ENCODE peak calls at places on chromosomes 4 and X, in four cellular contexts. F is sciatic nerve, C is NCI-H187 treated with DMSO at 0.1 percent for 48 hours, Q is left lung. W is an unnamed sample.

GRCh38 chr4:23061431-23061830 is 368.7 kb downstream of the GBA3 start:
- DNase-seq in F (no peak), C (no peak), Q (no peak), W (no peak)

GRCh38 chrX:56727531-56727930 is 1.5 kb upstream of the NBDY start:
- DNase-seq in F (no peak), C (no peak), Q (no peak), W (no peak)

GRCh38 chr4:7101692-7102515 is 34.0 kb upstream of the GRPEL1 start:
- DNase-seq in F (peak; percentile 87), C (no peak), Q (peak; percentile 76), W (peak; percentile 60)

GRCh38 chrX:1355800-1356148 is 19.2 kb downstream of the IL3RA start:
- DNase-seq in F (no peak), C (no peak), Q (no peak), W (no peak)

GRCh38 chr4:185730387-185730786 is 81.6 kb downstream of the SORBS2 start:
- DNase-seq in F (no peak), C (no peak), Q (no peak), W (peak; percentile 38)

GRCh38 chr4:87152310-87153061 is 67.9 kb downstream of the KLHL8 start:
- DNase-seq in F (no peak), C (no peak), Q (no peak), W (peak; percentile 13)

GRCh38 chrX:51461053-51462050 is 35.0 kb downstream of the NUDT11 start:
- DNase-seq in F (no peak), C (no peak), Q (no peak), W (peak; percentile 26)

GRCh38 chr4:14375816-14376215 is 626.5 kb upstream of the CPEB2 start:
- DNase-seq in F (no peak), C (no peak), Q (no peak), W (no peak)

GRCh38 chrX:70479197-70479969 is 34.7 kb downstream of the DLG3 start:
- DNase-seq in F (no peak), C (no peak), Q (no peak), W (peak; percentile 76)

GRCh38 chrX:95628796-95629195 is 1055.8 kb upstream of the DIAPH2 start:
- DNase-seq in F (no peak), C (no peak), Q (no peak), W (no peak)

GRCh38 chrX:109393859-109394258 is 88.0 kb downstream of the GUCY2F start:
- DNase-seq in F (no peak), C (no peak), Q (no peak), W (no peak)

GRCh38 chr4:91325495-91325894 is 978.3 kb upstream of the GRID2 start:
- DNase-seq in F (no peak), C (no peak), Q (no peak), W (peak; percentile 77)

GRCh38 chrX:126982158-126982557 is 162.6 kb downstream of the PRR32 start:
- DNase-seq in F (no peak), C (no peak), Q (no peak), W (no peak)

GRCh38 chrX:120797201-120797938 is 78.3 kb downstream of the CT47B1 start:
- DNase-seq in F (no peak), C (no peak), Q (no peak), W (peak; percentile 49)

GRCh38 chr4:83293305-83294046 is 8.9 kb upstream of the COQ2 start:
- DNase-seq in F (no peak), C (no peak), Q (no peak), W (no peak)

GRCh38 chr4:152039085-152039484 is 278.3 kb upstream of the GATB start:
- DNase-seq in F (no peak), C (no peak), Q (no peak), W (peak; percentile 77)

GRCh38 chr4:78020677-78021076 is 36.4 kb upstream of the FRAS1 start:
- DNase-seq in F (no peak), C (no peak), Q (no peak), W (no peak)

GRCh38 chrX:47568656-47569295 is 7.8 kb downstream of the ARAF start:
- DNase-seq in F (no peak), C (no peak), Q (no peak), W (no peak)

GRCh38 chr4:2047781-2048581 is 11.1 kb upstream of the NAT8L start:
- DNase-seq in F (no peak), C (no peak), Q (no peak), W (no peak)

GRCh38 chr4:166128452-166128851 is 255.4 kb downstream of the TLL1 start:
- DNase-seq in F (no peak), C (no peak), Q (no peak), W (peak; percentile 13)

GRCh38 chr4:24403263-24403662 is 181.1 kb downstream of the DHX15 start:
- DNase-seq in F (no peak), C (no peak), Q (no peak), W (no peak)

GRCh38 chr4:108345862-108346530 is 177.3 kb upstream of the LEF1 start:
- DNase-seq in F (no peak), C (no peak), Q (no peak), W (peak; percentile 94)

GRCh38 chr4:5399790-5400421 is 308.5 kb downstream of the EVC2 start:
- DNase-seq in F (no peak), C (no peak), Q (no peak), W (peak; percentile 14)

GRCh38 chrX:150036181-150036580 is 97.9 kb upstream of the EOLA2 start:
- DNase-seq in F (no peak), C (no peak), Q (no peak), W (peak; percentile 65)

GRCh38 chr4:82652062-82652461 is 90.3 kb upstream of the TMEM150C start:
- DNase-seq in F (no peak), C (no peak), Q (no peak), W (no peak)

GRCh38 chrX:152926279-152926678 is 28.4 kb downstream of the ZNF185 start:
- DNase-seq in F (no peak), C (no peak), Q (no peak), W (peak; percentile 64)

GRCh38 chr4:133452669-133453068 is 303.6 kb downstream of the PCDH10 start:
- DNase-seq in F (no peak), C (no peak), Q (no peak), W (peak; percentile 13)

GRCh38 chrX:54473993-54474859 is 21.8 kb downstream of the FGD1 start:
- DNase-seq in F (no peak), C (no peak), Q (no peak), W (no peak)

GRCh38 chr4:5114911-5115310 is 63.6 kb downstream of the STK32B start:
- DNase-seq in F (no peak), C (no peak), Q (no peak), W (peak; percentile 35)

GRCh38 chr4:67428819-67429218 is 116.5 kb downstream of the CENPC start:
- DNase-seq in F (no peak), C (no peak), Q (no peak), W (no peak)

GRCh38 chrX:9928083-9928482 is 39.1 kb upstream of the CLDN34 start:
- DNase-seq in F (no peak), C (peak; percentile 4), Q (no peak), W (no peak)

GRCh38 chrX:143768976-143769375 is 48.4 kb upstream of the SPANXN2 start:
- DNase-seq in F (no peak), C (no peak), Q (no peak), W (no peak)

GRCh38 chrX:17595456-17596035 is 141.7 kb upstream of the SCML1 start:
- DNase-seq in F (no peak), C (no peak), Q (no peak), W (peak; percentile 52)

GRCh38 chrX:154084449-154085300 is 12.8 kb downstream of the MECP2 start:
- DNase-seq in F (no peak), C (no peak), Q (no peak), W (no peak)

GRCh38 chrX:119488749-119489148 is 20.5 kb downstream of the SLC25A5 start:
- DNase-seq in F (peak; percentile 73), C (peak; percentile 0), Q (no peak), W (peak; percentile 59)

W was measured in fibroblast of lung.